ENCODE peak calls at places on chromosomes 13 and 19, in seven cellular contexts. One of them, this sample, is unnamed.

GRCh38 chr19:14770944-14771839 is 7.2 kb downstream of the ADGRE2 start:
- DNase-seq in nephron progenitor cell: no peak
- DNase-seq in lung microvascular endothelial cell: no peak
- DNase-seq in gastrocnemius medialis: no peak
- DNase-seq in IMR-90: no peak
- DNase-seq in NCI-H1092 treated with DMSO at 0.1 percent for 48 hours: no peak
- DNase-seq in bronchial epithelial cell: no peak
- DNase-seq in this sample: no peak

GRCh38 chr13:106916329-106916728 is 348.4 kb upstream of the ARGLU1 start:
- DNase-seq in nephron progenitor cell: no peak
- DNase-seq in lung microvascular endothelial cell: no peak
- DNase-seq in gastrocnemius medialis: no peak
- DNase-seq in IMR-90: no peak
- DNase-seq in NCI-H1092 treated with DMSO at 0.1 percent for 48 hours: no peak
- DNase-seq in bronchial epithelial cell: no peak
- DNase-seq in this sample: no peak

GRCh38 chr13:104357174-104357573 is 1291.0 kb upstream of the SLC10A2 start:
- DNase-seq in nephron progenitor cell: no peak
- DNase-seq in lung microvascular endothelial cell: no peak
- DNase-seq in gastrocnemius medialis: no peak
- DNase-seq in IMR-90: no peak
- DNase-seq in NCI-H1092 treated with DMSO at 0.1 percent for 48 hours: no peak
- DNase-seq in bronchial epithelial cell: no peak
- DNase-seq in this sample: no peak

GRCh38 chr13:60019119-60019993 is 144.4 kb downstream of the DIAPH3 start:
- DNase-seq in nephron progenitor cell: no peak
- DNase-seq in lung microvascular endothelial cell: peak
- DNase-seq in gastrocnemius medialis: no peak
- DNase-seq in IMR-90: peak
- DNase-seq in NCI-H1092 treated with DMSO at 0.1 percent for 48 hours: no peak
- DNase-seq in bronchial epithelial cell: peak
- DNase-seq in this sample: no peak

GRCh38 chr19:33828266-33829075 is 31.8 kb downstream of the KCTD15 start:
- DNase-seq in nephron progenitor cell: no peak
- DNase-seq in lung microvascular endothelial cell: no peak
- DNase-seq in gastrocnemius medialis: no peak
- DNase-seq in IMR-90: no peak
- DNase-seq in NCI-H1092 treated with DMSO at 0.1 percent for 48 hours: no peak
- DNase-seq in bronchial epithelial cell: no peak
- DNase-seq in this sample: peak

GRCh38 chr19:33098023-33098652 is 17.2 kb downstream of the GPATCH1 start:
- DNase-seq in nephron progenitor cell: no peak
- DNase-seq in lung microvascular endothelial cell: no peak
- DNase-seq in gastrocnemius medialis: no peak
- DNase-seq in IMR-90: no peak
- DNase-seq in NCI-H1092 treated with DMSO at 0.1 percent for 48 hours: no peak
- DNase-seq in bronchial epithelial cell: peak
- DNase-seq in this sample: no peak

GRCh38 chr13:46479691-46480090 is 73.3 kb upstream of the LRCH1 start:
- DNase-seq in nephron progenitor cell: no peak
- DNase-seq in lung microvascular endothelial cell: no peak
- DNase-seq in gastrocnemius medialis: no peak
- DNase-seq in IMR-90: no peak
- DNase-seq in NCI-H1092 treated with DMSO at 0.1 percent for 48 hours: no peak
- DNase-seq in bronchial epithelial cell: no peak
- DNase-seq in this sample: no peak

GRCh38 chr19:2274185-2274711 is 7.7 kb downstream of the PEAK3 start:
- DNase-seq in nephron progenitor cell: no peak
- DNase-seq in lung microvascular endothelial cell: no peak
- DNase-seq in gastrocnemius medialis: no peak
- DNase-seq in IMR-90: no peak
- DNase-seq in NCI-H1092 treated with DMSO at 0.1 percent for 48 hours: no peak
- DNase-seq in bronchial epithelial cell: no peak
- DNase-seq in this sample: no peak

GRCh38 chr19:743168-743687 is 7.7 kb upstream of the MISP start:
- DNase-seq in nephron progenitor cell: no peak
- DNase-seq in lung microvascular endothelial cell: no peak
- DNase-seq in gastrocnemius medialis: no peak
- DNase-seq in IMR-90: no peak
- DNase-seq in NCI-H1092 treated with DMSO at 0.1 percent for 48 hours: no peak
- DNase-seq in bronchial epithelial cell: no peak
- DNase-seq in this sample: no peak

GRCh38 chr13:97913206-97913605 is 40.3 kb upstream of the IPO5 start:
- DNase-seq in nephron progenitor cell: no peak
- DNase-seq in lung microvascular endothelial cell: no peak
- DNase-seq in gastrocnemius medialis: no peak
- DNase-seq in IMR-90: no peak
- DNase-seq in NCI-H1092 treated with DMSO at 0.1 percent for 48 hours: no peak
- DNase-seq in bronchial epithelial cell: peak
- DNase-seq in this sample: no peak

GRCh38 chr13:28560612-28561011 is 65.7 kb upstream of the FLT1 start:
- DNase-seq in nephron progenitor cell: no peak
- DNase-seq in lung microvascular endothelial cell: no peak
- DNase-seq in gastrocnemius medialis: no peak
- DNase-seq in IMR-90: no peak
- DNase-seq in NCI-H1092 treated with DMSO at 0.1 percent for 48 hours: no peak
- DNase-seq in bronchial epithelial cell: no peak
- DNase-seq in this sample: no peak

GRCh38 chr13:46059405-46059804 is 6.9 kb upstream of the ZC3H13 start:
- DNase-seq in nephron progenitor cell: no peak
- DNase-seq in lung microvascular endothelial cell: no peak
- DNase-seq in gastrocnemius medialis: no peak
- DNase-seq in IMR-90: no peak
- DNase-seq in NCI-H1092 treated with DMSO at 0.1 percent for 48 hours: no peak
- DNase-seq in bronchial epithelial cell: no peak
- DNase-seq in this sample: no peak

GRCh38 chr13:94176576-94176975 is 302.9 kb downstream of the DCT start:
- DNase-seq in nephron progenitor cell: no peak
- DNase-seq in lung microvascular endothelial cell: no peak
- DNase-seq in gastrocnemius medialis: no peak
- DNase-seq in IMR-90: no peak
- DNase-seq in NCI-H1092 treated with DMSO at 0.1 percent for 48 hours: no peak
- DNase-seq in bronchial epithelial cell: no peak
- DNase-seq in this sample: no peak

GRCh38 chr13:51942189-51942588 is 69.1 kb downstream of the ATP7B start:
- DNase-seq in nephron progenitor cell: no peak
- DNase-seq in lung microvascular endothelial cell: no peak
- DNase-seq in gastrocnemius medialis: no peak
- DNase-seq in IMR-90: no peak
- DNase-seq in NCI-H1092 treated with DMSO at 0.1 percent for 48 hours: no peak
- DNase-seq in bronchial epithelial cell: peak
- DNase-seq in this sample: no peak

GRCh38 chr19:18419699-18420460 is 682 bp downstream of the SSBP4 start:
- DNase-seq in nephron progenitor cell: peak
- DNase-seq in lung microvascular endothelial cell: no peak
- DNase-seq in gastrocnemius medialis: no peak
- DNase-seq in IMR-90: no peak
- DNase-seq in NCI-H1092 treated with DMSO at 0.1 percent for 48 hours: peak
- DNase-seq in bronchial epithelial cell: no peak
- DNase-seq in this sample: no peak

GRCh38 chr19:53659292-53659691 is 27.5 kb downstream of the DPRX start:
- DNase-seq in nephron progenitor cell: peak
- DNase-seq in lung microvascular endothelial cell: peak
- DNase-seq in gastrocnemius medialis: no peak
- DNase-seq in IMR-90: no peak
- DNase-seq in NCI-H1092 treated with DMSO at 0.1 percent for 48 hours: peak
- DNase-seq in bronchial epithelial cell: peak
- DNase-seq in this sample: no peak

GRCh38 chr19:50549059-50549926 is 18.9 kb downstream of the LRRC4B start:
- DNase-seq in nephron progenitor cell: no peak
- DNase-seq in lung microvascular endothelial cell: no peak
- DNase-seq in gastrocnemius medialis: no peak
- DNase-seq in IMR-90: no peak
- DNase-seq in NCI-H1092 treated with DMSO at 0.1 percent for 48 hours: no peak
- DNase-seq in bronchial epithelial cell: no peak
- DNase-seq in this sample: no peak

GRCh38 chr19:33434090-33434885 is 60.8 kb downstream of the CEBPG start:
- DNase-seq in nephron progenitor cell: no peak
- DNase-seq in lung microvascular endothelial cell: no peak
- DNase-seq in gastrocnemius medialis: no peak
- DNase-seq in IMR-90: no peak
- DNase-seq in NCI-H1092 treated with DMSO at 0.1 percent for 48 hours: no peak
- DNase-seq in bronchial epithelial cell: no peak
- DNase-seq in this sample: no peak

GRCh38 chr19:3348042-3348441 is 18.3 kb upstream of the NFIC start:
- DNase-seq in nephron progenitor cell: no peak
- DNase-seq in lung microvascular endothelial cell: no peak
- DNase-seq in gastrocnemius medialis: no peak
- DNase-seq in IMR-90: no peak
- DNase-seq in NCI-H1092 treated with DMSO at 0.1 percent for 48 hours: no peak
- DNase-seq in bronchial epithelial cell: no peak
- DNase-seq in this sample: no peak

This sample was measured in right atrium auricular region.